ENCODE peak calls at places on chromosomes 16 and 17, in five cellular contexts. P, H, N, K and Z are unnamed samples.

GRCh38 chr17:35799942-35800341 is 4.5 kb upstream of the MMP28 start:
- DNase-seq in H (peak; percentile 64), P (peak; percentile 83), N (no peak), K (peak; percentile 70), Z (peak; percentile 97)

GRCh38 chr16:6926762-6927161 is 405.9 kb upstream of the RBFOX1 start:
- DNase-seq in H (no peak), N (no peak), K (no peak), P (no peak), Z (no peak)

GRCh38 chr17:42436401-42436800 is 13.3 kb upstream of the CAVIN1 start:
- DNase-seq in N (peak; percentile 84), K (peak; percentile 76), H (peak; percentile 98), P (peak; percentile 20), Z (peak; percentile 77)

GRCh38 chr17:71699907-71700306 is 420.9 kb upstream of the SOX9 start:
- DNase-seq in K (no peak), P (no peak), H (no peak), N (no peak), Z (no peak)

GRCh38 chr17:31394544-31394943 is 3.1 kb downstream of the RAB11FIP4 start:
- DNase-seq in P (no peak), K (no peak), H (peak; percentile 62), N (peak; percentile 43), Z (peak; percentile 53)

GRCh38 chr17:17141860-17142552 is 64.1 kb downstream of the PLD6 start:
- DNase-seq in P (no peak), N (no peak), K (peak; percentile 18), H (peak; percentile 42), Z (no peak)

GRCh38 chr16:31355701-31356100 is 725 bp downstream of the ITGAX start:
- DNase-seq in K (no peak), P (no peak), H (no peak), N (no peak), Z (no peak)

GRCh38 chr16:72927199-72928088 is 120.5 kb downstream of the ZFHX3 start:
- DNase-seq in N (no peak), P (peak; percentile 20), H (peak; percentile 89), K (peak; percentile 92), Z (peak; percentile 10)

GRCh38 chr17:838486-838885 is 56.3 kb downstream of the MRM3 start:
- DNase-seq in P (no peak), K (no peak), H (no peak), N (no peak), Z (no peak)

GRCh38 chr17:41511130-41511529 is 5.7 kb upstream of the KRT13 start:
- DNase-seq in P (peak; percentile 76), N (no peak), H (no peak), K (no peak), Z (no peak)

GRCh38 chr16:75385507-75386152 is 47.7 kb downstream of the CFDP1 start:
- DNase-seq in P (no peak), H (peak; percentile 80), N (no peak), K (peak; percentile 59), Z (no peak)

GRCh38 chr17:20116683-20117309 is 107.6 kb downstream of the SPECC1 start:
- DNase-seq in K (peak; percentile 38), P (peak; percentile 33), H (peak; percentile 30), N (no peak), Z (peak; percentile 9)

GRCh38 chr17:60914078-60914477 is 236.4 kb downstream of the BCAS3 start:
- DNase-seq in N (no peak), P (no peak), H (no peak), K (no peak), Z (no peak)

GRCh38 chr16:48188449-48189102 is 32.8 kb upstream of the ABCC12 start:
- DNase-seq in P (no peak), H (no peak), N (no peak), K (no peak), Z (no peak)

GRCh38 chr16:1037023-1037933 is 35.3 kb upstream of the SSTR5 start:
- DNase-seq in N (no peak), H (peak; percentile 40), K (peak; percentile 75), P (no peak), Z (peak; percentile 58)
- H3K27me3 ChIP-seq in N (no peaks in the 10 kb centered on the region), H (no peaks in the 10 kb centered on the region), K (no peaks in the 10 kb centered on the region), P (peaks cover 25% of the 10 kb centered on the region), Z (no peaks in the 10 kb centered on the region)

DNA sequence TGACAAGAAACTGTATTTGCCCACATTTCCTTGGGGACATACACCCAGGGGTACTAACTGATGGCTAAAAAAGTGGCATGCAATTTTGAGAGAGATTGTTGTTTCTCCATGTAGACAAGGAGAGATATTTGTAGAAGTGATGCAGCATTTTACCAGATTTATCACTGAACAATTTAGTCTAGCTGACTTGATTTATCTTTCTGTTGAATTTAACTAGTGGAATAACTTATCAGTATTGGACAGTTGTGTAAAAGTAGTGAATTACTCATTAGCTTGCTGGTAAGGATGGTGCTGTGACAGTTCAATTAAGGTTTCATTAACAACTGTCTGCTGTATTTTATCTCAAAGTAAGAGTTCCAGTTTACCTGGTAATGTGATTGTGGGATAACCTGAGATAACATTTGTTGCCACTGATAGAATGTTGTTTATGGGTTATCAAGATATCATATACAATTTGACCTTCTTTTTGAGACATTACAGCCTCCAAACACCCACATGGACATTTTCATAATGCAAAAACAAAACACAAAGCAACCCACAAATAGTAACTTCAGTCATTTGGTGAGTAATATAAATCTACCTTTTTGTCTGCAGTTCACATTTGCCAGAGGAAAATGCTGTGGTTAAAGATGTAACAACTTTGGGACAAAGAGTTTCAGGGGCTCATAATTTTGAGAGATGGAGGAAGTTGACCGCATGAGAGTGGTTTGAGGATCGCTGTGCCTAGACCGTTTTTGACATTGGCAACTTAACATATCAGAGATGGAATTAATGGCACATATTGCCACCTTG is 3.8 kb downstream of the NLK start:
- DNase-seq in N (no peak), K (no peak), H (peak; percentile 1), P (no peak), Z (no peak)
- H3K4me3 ChIP-seq in N (no peak overlapping the region), K (no peak overlapping the region), H (no peak overlapping the region), P (no peak overlapping the region), Z (no peak overlapping the region)

GRCh38 chr16:86514656-86515376 is 4.5 kb downstream of the FOXF1 start:
- DNase-seq in N (no peak), H (no peak), P (no peak), K (no peak), Z (no peak)
- H3K27me3 ChIP-seq in N (peaks cover 48% of the 10 kb centered on the region), H (no peaks in the 10 kb centered on the region), P (peaks cover 86% of the 10 kb centered on the region), K (peaks cover 72% of the 10 kb centered on the region), Z (no peaks in the 10 kb centered on the region)

GRCh38 chr16:86567701-86568571 is 1.3 kb downstream of the FOXC2 start:
- DNase-seq in P (no peak), N (no peak), H (peak; percentile 71), K (peak; percentile 43), Z (peak; percentile 82)
- H3K4me3 ChIP-seq in P (peak overlapping the region; percentile 41), N (peak overlapping the region; percentile 59), H (peak overlapping the region; percentile 92), K (peak overlapping the region; percentile 73), Z (peak overlapping the region; percentile 75)

GRCh38 chr17:5794881-5795486 is 210.7 kb upstream of the NLRP1 start:
- DNase-seq in N (no peak), K (no peak), P (no peak), H (no peak), Z (no peak)
- H3K27me3 ChIP-seq in N (no peaks in the 10 kb centered on the region), K (peaks cover 7% of the 10 kb centered on the region), P (peaks cover 8% of the 10 kb centered on the region), H (peaks cover 4% of the 10 kb centered on the region), Z (no peaks in the 10 kb centered on the region)